ENCODE peak calls at places on chromosome 16, in nine cellular contexts. A is right atrium auricular region; V is naive thymus-derived CD4-positive, alpha-beta T cell; D is transverse colon; X is lower lobe of right lung; U is gastrocnemius medialis; G is thoracic aorta; S is right cardiac atrium; W is K562. B is an unnamed sample. For H3K4me1, the result is how much of the 10 kb centered on the place peaks cover.

GRCh38 chr16:24645739-24646645 is 83.5 kb upstream of the TNRC6A start:
- DNase-seq in S (no peak), V (no peak), G (peak), A (no peak), U (no peak), D (no peak), W (no peak), X (no peak), B (no peak)

GRCh38 chr16:70553175-70553574 is 29.6 kb downstream of the SF3B3 start:
- DNase-seq in G (no peak), U (no peak), A (no peak), D (no peak), X (no peak), V (no peak), W (no peak), S (no peak), B (no peak)

GRCh38 chr16:11780988-11781680 is 15.9 kb downstream of the ZC3H7A start:
- DNase-seq in X (no peak), G (no peak), V (no peak), D (no peak), U (no peak), W (no peak), S (no peak), A (no peak), B (no peak)

GRCh38 chr16:74505011-74505410 is 83.7 kb upstream of the CLEC18B start:
- DNase-seq in G (no peak), D (no peak), V (no peak), X (no peak), S (no peak), A (no peak), U (no peak), W (no peak), B (no peak)

GRCh38 chr16:80347900-80348299 is 192.9 kb upstream of the DYNLRB2 start:
- DNase-seq in A (peak), S (peak), U (no peak), V (no peak), G (no peak), D (no peak), X (no peak), W (no peak), B (no peak)

GRCh38 chr16:83205896-83206295 is 579.1 kb downstream of the CDH13 start:
- DNase-seq in A (no peak), G (no peak), W (no peak), V (no peak), X (no peak), D (no peak), S (no peak), U (no peak), B (no peak)

GRCh38 chr16:66128363-66128725 is 238.1 kb upstream of the CDH5 start:
- DNase-seq in A (no peak), D (no peak), U (no peak), S (no peak), G (no peak), V (no peak), W (no peak), X (no peak), B (no peak)

GRCh38 chr16:398551-399277 is 1.7 kb downstream of the NME4 start:
- DNase-seq in S (no peak), V (no peak), W (no peak), D (no peak), G (no peak), U (no peak), A (no peak), X (no peak), B (no peak)

GRCh38 chr16:69563605-69564580 is 1.9 kb upstream of the NFAT5 start:
- DNase-seq in A (no peak), D (no peak), U (no peak), W (no peak), G (no peak), X (no peak), S (no peak), V (peak), B (no peak)

GRCh38 chr16:14186007-14186953 is 115.2 kb downstream of the MRTFB start:
- DNase-seq in D (no peak), W (no peak), X (no peak), G (peak), V (peak), U (peak), A (no peak), S (peak), B (no peak)

GRCh38 chr16:82995927-82996441 is 369.2 kb downstream of the CDH13 start:
- DNase-seq in G (no peak), X (no peak), D (peak), S (peak), A (no peak), W (no peak), U (no peak), V (no peak), B (no peak)

GRCh38 chr16:23072769-23073549 is 76.3 kb downstream of the USP31 start:
- DNase-seq in U (no peak), S (no peak), W (no peak), G (no peak), V (no peak), A (no peak), D (no peak), X (no peak), B (no peak)

GRCh38 chr16:46607529-46607928 is 13.7 kb downstream of the SHCBP1 start:
- DNase-seq in G (no peak), V (peak), W (peak), D (no peak), A (no peak), X (no peak), S (no peak), U (no peak), B (no peak)

GRCh38 chr16:49487746-49488145 is 114.1 kb downstream of the C16orf78 start:
- DNase-seq in G (no peak), D (peak), A (no peak), S (no peak), X (peak), W (no peak), U (no peak), V (no peak), B (no peak)

GRCh38 chr16:74673876-74674275 is 7.2 kb upstream of the RFWD3 start:
- DNase-seq in A (no peak), U (no peak), V (no peak), D (no peak), S (no peak), W (no peak), X (no peak), G (no peak), B (no peak)

GRCh38 chr16:69376393-69377059 is 9.3 kb downstream of the TERF2 start:
- DNase-seq in V (no peak), U (no peak), D (no peak), W (no peak), G (no peak), A (no peak), S (no peak), X (no peak), B (no peak)

GRCh38 chr16:6926762-6927161 is 405.9 kb upstream of the RBFOX1 start:
- DNase-seq in S (no peak), G (no peak), A (no peak), V (no peak), D (no peak), W (no peak), X (no peak), U (no peak), B (no peak)

GRCh38 chr16:50548659-50549560 is 714 bp downstream of the NKD1 start:
- DNase-seq in A (no peak), W (no peak), X (peak), U (no peak), S (no peak), D (no peak), G (no peak), V (peak), B (no peak)

GRCh38 chr16:106623-107324 is 28.7 kb downstream of the MPG start:
- DNase-seq in D (peak), U (peak), X (no peak), A (no peak), S (no peak), V (peak), G (no peak), W (peak), B (peak)

GRCh38 chr16:84617068-84617630 is 729 bp downstream of the COTL1 start:
- DNase-seq in D (peak), W (no peak), X (peak), S (no peak), U (no peak), V (peak), G (no peak), A (no peak), B (no peak)

GRCh38 chr16:51134269-51134812 is 16.7 kb downstream of the SALL1 start:
- DNase-seq in V (no peak), G (no peak), D (no peak), X (no peak), U (no peak), S (peak), A (no peak), W (no peak), B (no peak)

GRCh38 chr16:86019446-86020047 is 120.6 kb downstream of the IRF8 start:
- DNase-seq in S (no peak), V (no peak), W (peak), A (no peak), G (no peak), D (no peak), U (no peak), X (no peak), B (peak)

GRCh38 chr16:65975049-65975708 is 391.3 kb upstream of the CDH5 start:
- DNase-seq in V (no peak), D (no peak), W (peak), G (no peak), X (no peak), A (no peak), U (no peak), S (no peak), B (no peak)

GRCh38 chr16:489606-490005 is 37.9 kb upstream of the CAPN15 start:
- DNase-seq in U (no peak), G (no peak), V (no peak), S (no peak), W (no peak), X (no peak), A (no peak), D (no peak), B (no peak)

GRCh38 chr16:71995038-71995437 is 5.2 kb downstream of the PKD1L3 start:
- DNase-seq in V (no peak), X (no peak), G (no peak), D (no peak), A (no peak), W (no peak), U (no peak), S (no peak), B (no peak)

GRCh38 chr16:31215287-31216115 is 1.4 kb downstream of the PYDC1 start:
- DNase-seq in G (no peak), U (peak), W (peak), D (peak), A (no peak), X (peak), S (peak), V (no peak), B (peak)

GRCh38 chr16:80540516-80541305 is at the start of gene DYNLRB2:
- DNase-seq in A (peak), X (peak), W (peak), D (peak), G (peak), V (peak), U (peak), S (peak), B (peak)

GRCh38 chr16:13808075-13808474 is 111.9 kb upstream of the ERCC4 start:
- DNase-seq in S (no peak), U (no peak), V (no peak), A (no peak), G (no peak), X (no peak), D (no peak), W (no peak), B (no peak)

GRCh38 chr16:79437764-79438728 is 162.5 kb downstream of the MAF start:
- DNase-seq in A (peak), V (no peak), S (peak), D (no peak), W (no peak), G (no peak), X (no peak), U (peak), B (no peak)

GRCh38 chr16:50234771-50235556 is 31.4 kb upstream of the ADCY7 start:
- DNase-seq in X (no peak), V (no peak), S (no peak), U (no peak), A (no peak), D (no peak), G (no peak), W (no peak), B (no peak)

GRCh38 chr16:49158029-49158642 is 123.5 kb downstream of the CBLN1 start:
- DNase-seq in X (no peak), W (peak), U (no peak), S (no peak), G (no peak), V (peak), A (no peak), D (peak), B (peak)

GRCh38 chr16:56281256-56281805 is 90.0 kb downstream of the GNAO1 start:
- DNase-seq in A (no peak), G (no peak), X (no peak), D (no peak), V (no peak), W (peak), U (no peak), S (no peak), B (peak)

GRCh38 chr16:22098538-22099255 is 6.4 kb downstream of the VWA3A start:
- DNase-seq in U (no peak), S (no peak), A (no peak), G (no peak), V (peak), W (peak), D (no peak), X (no peak), B (no peak)

GRCh38 chr16:75648265-75649076 is 898 bp downstream of the TERF2IP start:
- DNase-seq in W (peak), V (peak), A (peak), S (peak), X (peak), D (peak), G (peak), U (peak), B (peak)

GRCh38 chr16:80689487-80689886 is 114.9 kb downstream of the CDYL2 start:
- DNase-seq in V (no peak), S (no peak), W (no peak), X (no peak), G (no peak), U (no peak), D (no peak), A (no peak), B (no peak)

GRCh38 chr16:52251495-52251894 is 295.4 kb downstream of the TOX3 start:
- DNase-seq in U (no peak), A (no peak), V (no peak), G (no peak), X (no peak), S (no peak), W (no peak), D (no peak), B (no peak)
- H3K4me1 ChIP-seq in U (under half), A (under half), V (under half), G (under half), X (under half), S (under half), W (under half), D (under half), B (under half)

GRCh38 chr16:90020838-90021382 is 1.7 kb upstream of the DBNDD1 start:
- DNase-seq in X (no peak), G (no peak), W (no peak), A (no peak), D (no peak), U (no peak), V (no peak), S (no peak), B (no peak)
- H3K4me1 ChIP-seq in X (under half), G (under half), W (under half), A (under half), D (under half), U (under half), V (under half), S (under half), B (under half)

GRCh38 chr16:27441998-27442397 is 40.0 kb downstream of the IL21R start:
- DNase-seq in U (no peak), G (no peak), W (no peak), X (no peak), V (no peak), A (no peak), D (no peak), S (no peak), B (no peak)

GRCh38 chr16:27444470-27444869 is 42.5 kb downstream of the IL21R start:
- DNase-seq in S (no peak), G (no peak), X (peak), W (no peak), V (no peak), D (no peak), A (no peak), U (no peak), B (no peak)

GRCh38 chr16:27444015-27444414 is 42.0 kb downstream of the IL21R start:
- DNase-seq in X (no peak), G (no peak), D (no peak), U (no peak), S (no peak), V (no peak), W (no peak), A (no peak), B (no peak)

GRCh38 chr16:27439273-27440018 is 37.5 kb downstream of the IL21R start:
- DNase-seq in D (no peak), W (no peak), X (no peak), U (no peak), A (no peak), V (no peak), S (no peak), G (no peak), B (no peak)

DNA sequence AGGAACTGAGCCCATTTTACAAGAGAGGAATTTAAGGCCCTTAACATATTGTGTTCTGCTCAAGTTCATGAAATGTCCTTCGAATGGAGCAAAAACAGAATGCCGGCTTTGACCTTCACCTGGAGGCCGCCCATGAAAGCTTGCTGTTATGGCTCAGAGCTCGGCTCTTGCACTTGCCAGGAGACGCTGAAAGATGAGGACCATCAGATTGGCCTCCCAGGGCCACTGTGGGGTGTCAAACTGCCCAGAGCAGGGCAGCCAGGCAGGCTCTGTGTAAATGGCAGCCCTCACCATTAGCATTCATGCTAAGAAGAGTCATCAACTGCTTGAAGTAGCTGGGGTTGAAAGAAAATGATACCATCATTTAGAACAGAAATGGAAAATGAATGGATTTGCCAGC is 39.3 kb downstream of the IL21R start:
- DNase-seq in U (no peak), S (no peak), V (no peak), W (no peak), X (no peak), A (no peak), D (no peak), G (no peak), B (no peak)
- H3K4me1 ChIP-seq in U (under half), S (under half), V (under half), W (under half), X (under half), A (under half), D (under half), G (under half), B (under half)

DNA sequence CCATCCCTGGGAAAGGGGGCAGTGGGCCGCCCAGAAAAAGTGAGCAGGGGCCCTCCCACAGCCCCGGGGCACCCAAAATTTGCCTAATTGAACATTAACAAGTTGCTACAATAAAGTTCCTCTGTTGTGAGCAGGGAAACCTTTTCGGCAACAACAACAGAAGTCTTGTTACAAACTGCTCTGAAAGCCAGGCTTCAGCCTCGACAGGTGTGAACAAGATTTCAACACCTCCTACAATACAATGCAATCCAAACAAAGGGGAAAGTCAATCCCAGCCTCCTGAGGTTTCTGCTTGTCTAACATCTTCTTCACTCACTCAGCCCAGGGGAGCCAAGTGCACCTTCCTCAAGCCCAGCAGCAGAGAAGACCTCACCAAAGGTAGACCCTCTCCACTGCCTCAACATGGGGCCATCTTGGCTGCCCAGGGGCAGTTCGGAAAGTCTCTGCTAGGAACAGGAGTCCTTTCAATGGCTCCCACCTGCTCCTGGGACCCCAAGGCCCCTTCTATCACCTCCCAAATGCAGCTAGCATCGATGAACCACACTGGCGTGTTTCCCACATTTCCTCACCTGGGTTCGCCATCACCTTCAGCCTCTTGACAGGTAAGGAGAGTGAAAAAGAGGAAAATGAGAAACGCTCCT is 19.1 kb downstream of the ZFHX3 start:
- DNase-seq in X (no peak), A (no peak), D (no peak), U (no peak), G (no peak), S (no peak), V (no peak), W (no peak), B (no peak)
- H3K4me1 ChIP-seq in X (half or more), A (under half), D (under half), U (half or more), G (under half), S (under half), V (under half), W (under half), B (under half)

GRCh38 chr16:67393790-67394270 is 532 bp upstream of the TPPP3 start:
- DNase-seq in W (no peak), A (no peak), D (no peak), G (no peak), S (peak), U (no peak), X (peak), V (no peak), B (no peak)

GRCh38 chr16:67390816-67391423 is 2.4 kb downstream of the TPPP3 start:
- DNase-seq in V (no peak), G (no peak), W (no peak), A (no peak), U (no peak), S (no peak), X (no peak), D (no peak), B (no peak)

GRCh38 chr16:67391424-67392300 is 1.6 kb downstream of the TPPP3 start:
- DNase-seq in D (no peak), U (no peak), A (no peak), X (peak), V (no peak), W (no peak), S (peak), G (no peak), B (no peak)

GRCh38 chr16:67393111-67393789 is at the start of gene TPPP3:
- DNase-seq in U (peak), X (peak), V (peak), D (peak), W (peak), A (peak), G (peak), S (peak), B (no peak)

GRCh38 chr16:67392301-67393059 is 818 bp downstream of the TPPP3 start:
- DNase-seq in V (no peak), S (no peak), W (no peak), U (no peak), X (no peak), G (no peak), A (no peak), D (no peak), B (no peak)
- H3K4me1 ChIP-seq in V (under half), S (under half), W (half or more), U (half or more), X (half or more), G (under half), A (half or more), D (under half), B (under half)

GRCh38 chr16:68233085-68233834 is 2.7 kb downstream of the ESRP2 start:
- DNase-seq in V (peak), G (no peak), S (no peak), W (no peak), U (no peak), X (no peak), A (no peak), D (no peak), B (no peak)
- H3K4me1 ChIP-seq in V (under half), G (under half), S (under half), W (under half), U (under half), X (under half), A (under half), D (under half), B (under half)

GRCh38 chr16:89325861-89326471 is 108.5 kb downstream of the ZNF778 start:
- DNase-seq in A (peak), G (no peak), S (peak), X (peak), U (peak), W (peak), D (peak), V (no peak), B (no peak)
- H3K4me1 ChIP-seq in A (half or more), G (under half), S (under half), X (half or more), U (half or more), W (half or more), D (under half), V (half or more), B (under half)

GRCh38 chr16:3953728-3954410 is 73.4 kb upstream of the CREBBP start:
- DNase-seq in X (no peak), S (no peak), G (no peak), D (no peak), U (no peak), V (no peak), W (no peak), A (no peak), B (no peak)
- H3K4me1 ChIP-seq in X (under half), S (under half), G (under half), D (under half), U (under half), V (under half), W (under half), A (half or more), B (under half)

GRCh38 chr16:2102471-2102870 is 33.2 kb downstream of the PKD1 start:
- DNase-seq in D (no peak), W (no peak), S (no peak), U (no peak), V (no peak), A (no peak), X (no peak), G (no peak), B (no peak)
- H3K4me1 ChIP-seq in D (under half), W (under half), S (under half), U (under half), V (under half), A (under half), X (under half), G (under half), B (under half)

GRCh38 chr16:88939814-88940195 is 37.2 kb downstream of the CBFA2T3 start:
- DNase-seq in U (no peak), A (no peak), D (no peak), S (peak), W (no peak), X (peak), G (no peak), V (peak), B (no peak)
- H3K4me1 ChIP-seq in U (under half), A (half or more), D (under half), S (under half), W (half or more), X (half or more), G (under half), V (under half), B (under half)